ENCODE peak calls at places on chromosomes 3 and 15, in five cellular contexts. Q, C, M, R and L are unnamed samples. For H3K4me1, the result is how much of the 10 kb centered on the place peaks cover.

GRCh38 chr3:197317250-197317963 is 19.0 kb upstream of the DLG1 start:
- DNase-seq in C (no peak), Q (peak), M (no peak), R (no peak), L (no peak)

GRCh38 chr3:468172-468571 is 271.6 kb downstream of the CHL1 start:
- DNase-seq in M (no peak), Q (no peak), C (no peak), R (no peak), L (no peak)

GRCh38 chr15:58053236-58054153 is 12.0 kb downstream of the ALDH1A2 start:
- DNase-seq in R (no peak), M (no peak), Q (no peak), C (no peak), L (no peak)

GRCh38 chr3:74217467-74217866 is 397.0 kb downstream of the CNTN3 start:
- DNase-seq in M (no peak), R (no peak), Q (no peak), C (no peak), L (no peak)

GRCh38 chr3:86990734-86991481 is at the start of gene VGLL3:
- DNase-seq in R (peak), C (peak), Q (peak), M (no peak), L (peak)

GRCh38 chr15:97976766-97977503 is 16.4 kb downstream of the ARRDC4 start:
- DNase-seq in M (no peak), Q (peak), C (no peak), R (no peak), L (no peak)

GRCh38 chr3:109882144-109882543 is 544.8 kb upstream of the DPPA4 start:
- DNase-seq in C (no peak), Q (no peak), R (no peak), M (no peak), L (no peak)

GRCh38 chr3:10234526-10235230 is 13.6 kb upstream of the TATDN2 start:
- DNase-seq in C (no peak), R (peak), M (no peak), Q (no peak), L (no peak)

GRCh38 chr15:39448409-39448808 is 132.5 kb upstream of the THBS1 start:
- DNase-seq in C (no peak), R (no peak), M (peak), Q (no peak), L (no peak)

GRCh38 chr15:33242165-33242564 is 47.7 kb upstream of the FMN1 start:
- DNase-seq in M (peak), C (no peak), Q (peak), R (peak), L (no peak)

GRCh38 chr3:113747719-113748046 is 848 bp downstream of the ATP6V1A start:
- DNase-seq in Q (peak), C (no peak), M (peak), R (no peak), L (no peak)

GRCh38 chr15:90588427-90588826 is 58.7 kb downstream of the CRTC3 start:
- DNase-seq in Q (peak), C (no peak), R (no peak), M (no peak), L (no peak)

GRCh38 chr15:41870689-41871081 is 23.2 kb downstream of the SPTBN5 start:
- DNase-seq in C (no peak), M (no peak), R (no peak), Q (peak), L (no peak)

GRCh38 chr3:14256561-14257342 is 78.1 kb downstream of the LSM3 start:
- DNase-seq in C (peak), Q (peak), M (no peak), R (peak), L (no peak)

GRCh38 chr3:111751961-111752360 is 107.1 kb upstream of the PHLDB2 start:
- DNase-seq in R (no peak), M (no peak), C (no peak), Q (no peak), L (no peak)

GRCh38 chr3:50529996-50530706 is 26.7 kb upstream of the CACNA2D2 start:
- DNase-seq in Q (no peak), R (peak), M (no peak), C (no peak), L (no peak)

GRCh38 chr3:174162550-174162949 is 696.6 kb upstream of the NAALADL2 start:
- DNase-seq in M (no peak), C (no peak), R (no peak), Q (no peak), L (no peak)

GRCh38 chr15:98942966-98943584 is 64.5 kb downstream of the PGPEP1L start:
- DNase-seq in R (no peak), Q (no peak), M (no peak), C (no peak), L (no peak)

GRCh38 chr3:95926904-95927501 is 887.4 kb upstream of the EPHA6 start:
- DNase-seq in C (no peak), R (peak), Q (no peak), M (no peak), L (no peak)

GRCh38 chr3:20321391-20322047 is 135.5 kb upstream of the SGO1 start:
- DNase-seq in Q (no peak), M (no peak), R (no peak), C (no peak), L (no peak)

GRCh38 chr3:72485649-72486048 is 362.6 kb downstream of the SHQ1 start:
- DNase-seq in C (no peak), M (no peak), R (no peak), Q (no peak), L (no peak)

GRCh38 chr3:177357352-177358084 is 160.2 kb upstream of the TBL1XR1 start:
- DNase-seq in R (no peak), Q (peak), C (peak), M (peak), L (no peak)

GRCh38 chr3:149536429-149536828 is 61.9 kb downstream of the TM4SF4 start:
- DNase-seq in M (no peak), Q (no peak), R (peak), C (no peak), L (peak)

GRCh38 chr3:25485673-25486072 is 57.6 kb downstream of the RARB start:
- DNase-seq in Q (no peak), R (no peak), M (no peak), C (no peak), L (no peak)
- H3K4me1 ChIP-seq in Q (under half), R (under half), M (under half), C (under half), L (under half)

DNA sequence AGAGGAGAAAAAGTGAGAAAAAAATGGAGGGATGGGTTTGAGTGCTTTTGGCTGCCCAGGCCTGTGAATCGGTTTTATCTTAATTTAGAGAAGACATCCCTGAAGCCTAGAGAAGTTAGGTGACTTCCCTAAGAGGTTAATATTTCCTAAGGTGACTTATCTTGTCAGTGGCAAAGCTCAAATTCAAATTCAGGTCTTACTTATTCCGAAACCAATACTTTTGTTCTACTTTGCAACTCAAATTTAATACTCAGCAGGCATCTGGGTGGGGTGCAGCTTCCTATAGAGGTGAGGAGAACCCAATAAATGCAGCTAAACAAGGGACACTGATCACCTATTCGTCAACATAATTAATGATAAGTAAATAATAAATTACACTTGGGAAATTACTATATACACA is 54.9 kb upstream of the MYRIP start:
- DNase-seq in M (no peak), R (no peak), C (no peak), Q (no peak), L (no peak)
- H3K4me1 ChIP-seq in M (under half), R (under half), C (under half), Q (under half), L (under half)

GRCh38 chr3:195892355-195893120 is 15.8 kb downstream of the TNK2 start:
- DNase-seq in C (no peak), R (no peak), M (peak), Q (peak), L (peak)

GRCh38 chr3:195893916-195894315 is 14.4 kb downstream of the TNK2 start:
- DNase-seq in Q (no peak), R (no peak), C (no peak), M (no peak), L (no peak)

GRCh38 chr3:195893516-195893915 is 14.8 kb downstream of the TNK2 start:
- DNase-seq in M (no peak), C (no peak), Q (no peak), R (no peak), L (no peak)

GRCh38 chr3:195892105-195892354 is 16.3 kb downstream of the TNK2 start:
- DNase-seq in C (no peak), M (no peak), R (no peak), Q (no peak), L (no peak)

DNA sequence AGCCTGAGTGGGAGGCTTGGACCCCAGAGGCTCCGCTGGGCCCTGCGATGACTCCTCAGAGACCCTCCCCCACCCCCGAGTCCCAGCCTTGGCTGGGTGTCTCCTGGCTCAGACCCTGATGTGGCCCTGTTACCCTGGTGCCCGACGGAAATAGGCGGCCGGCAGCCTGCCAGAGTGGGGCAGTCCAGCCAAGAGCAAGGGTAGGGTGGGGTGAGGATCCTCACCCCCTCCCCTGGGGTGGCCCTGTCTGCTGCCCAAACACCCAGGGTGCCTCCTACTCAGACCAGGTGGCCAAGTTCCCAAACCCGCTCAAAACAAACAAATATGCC is 15.3 kb downstream of the TNK2 start:
- DNase-seq in M (no peak), R (no peak), Q (no peak), C (no peak), L (peak)
- H3K4me1 ChIP-seq in M (half or more), R (under half), Q (under half), C (under half), L (under half)

GRCh38 chr3:187565701-187566100 is 104.5 kb downstream of the SST start:
- DNase-seq in Q (no peak), R (no peak), M (no peak), C (no peak), L (no peak)
- H3K4me1 ChIP-seq in Q (under half), R (under half), M (under half), C (under half), L (under half)

GRCh38 chr3:12935023-12935860 is 93.9 kb upstream of the RPL32 start:
- DNase-seq in R (no peak), Q (no peak), M (no peak), C (no peak), L (no peak)
- H3K4me1 ChIP-seq in R (under half), Q (under half), M (under half), C (under half), L (under half)

DNA sequence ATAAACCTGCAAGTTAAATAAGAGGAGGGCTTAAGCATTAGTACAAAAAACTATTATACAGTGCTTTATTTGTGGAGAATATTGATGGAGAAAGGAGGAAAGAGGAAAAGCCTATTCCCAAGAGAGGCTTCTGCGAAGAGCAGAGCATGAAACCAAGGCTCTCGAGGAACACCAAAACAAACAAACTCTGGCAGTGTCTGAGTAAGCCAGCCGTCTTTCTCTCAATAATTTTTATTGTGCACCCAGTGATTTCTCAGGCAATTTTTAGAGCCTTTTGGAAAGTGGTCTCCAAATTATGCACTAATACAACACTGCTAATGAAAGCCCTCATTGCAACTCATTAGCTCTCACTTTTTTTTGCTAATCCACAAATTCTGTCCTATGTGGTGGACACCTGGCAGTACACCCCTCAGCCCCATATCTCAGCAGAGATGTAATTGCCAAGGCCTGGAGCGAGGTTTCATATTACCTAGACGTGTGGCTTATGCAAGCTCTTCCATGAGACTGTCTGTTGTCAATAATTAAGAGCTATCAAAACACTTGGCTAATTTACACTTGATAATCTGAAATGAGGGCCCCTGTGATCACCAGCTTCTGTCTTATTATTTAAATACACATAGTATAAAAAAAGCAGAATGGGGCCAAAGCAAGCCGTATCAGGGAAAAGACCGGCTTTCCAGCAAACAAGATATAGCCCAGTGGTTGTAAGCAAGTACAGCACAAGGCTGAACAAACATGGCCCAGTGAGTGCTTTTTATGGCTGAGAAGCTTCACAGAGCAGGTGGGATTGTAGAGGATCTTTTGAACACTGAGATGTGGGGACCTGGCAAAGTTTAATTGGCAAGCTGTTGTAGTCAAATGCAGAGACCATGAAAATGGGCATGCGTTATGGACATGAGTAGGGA is 216.9 kb downstream of the ROBO2 start:
- DNase-seq in Q (no peak), R (no peak), M (no peak), C (no peak), L (no peak)
- H3K4me1 ChIP-seq in Q (under half), R (under half), M (under half), C (under half), L (under half)

GRCh38 chr3:171374661-171375285 is 85.4 kb downstream of the TNIK start:
- DNase-seq in Q (peak), R (no peak), M (no peak), C (no peak), L (no peak)
- H3K4me1 ChIP-seq in Q (under half), R (under half), M (under half), C (under half), L (under half)